ENCODE peak calls at places on chromosomes 6 and 20, in eight cellular contexts. One of them, this sample, is unnamed.

GRCh38 chr6:31168606-31169005 is 1.9 kb downstream of the POU5F1 start:
- DNase-seq in endothelial cell: no peak
- DNase-seq in fibroblast of mammary gland: no peak
- DNase-seq in right lobe of liver: no peak
- DNase-seq in stimulated activated CD4-positive, alpha-beta T cell treated with anti-CD3 and anti-CD28 coated beads, Interleukin-15, amount 100 ng/mL, for 1 hour: no peak
- DNase-seq in epithelial cell of esophagus: no peak
- DNase-seq in LNCaP clone FGC: no peak
- DNase-seq in Panc1: no peak
- DNase-seq in this sample: no peak

GRCh38 chr6:167826230-167827061 is at the start of gene AFDN:
- DNase-seq in endothelial cell: peak
- DNase-seq in fibroblast of mammary gland: no peak
- DNase-seq in epithelial cell of esophagus: peak
- DNase-seq in Panc1: no peak
- DNase-seq in stimulated activated CD4-positive, alpha-beta T cell treated with anti-CD3 and anti-CD28 coated beads, Interleukin-15, amount 100 ng/mL, for 1 hour: peak
- DNase-seq in LNCaP clone FGC: peak
- DNase-seq in right lobe of liver: peak
- DNase-seq in this sample: peak

GRCh38 chr6:141403827-141404226 is 728.9 kb upstream of the GJE1 start:
- DNase-seq in right lobe of liver: no peak
- DNase-seq in Panc1: no peak
- DNase-seq in fibroblast of mammary gland: peak
- DNase-seq in endothelial cell: no peak
- DNase-seq in stimulated activated CD4-positive, alpha-beta T cell treated with anti-CD3 and anti-CD28 coated beads, Interleukin-15, amount 100 ng/mL, for 1 hour: no peak
- DNase-seq in LNCaP clone FGC: peak
- DNase-seq in epithelial cell of esophagus: no peak
- DNase-seq in this sample: peak

GRCh38 chr6:116387374-116387773 is 16.6 kb downstream of the DSE start:
- DNase-seq in Panc1: no peak
- DNase-seq in LNCaP clone FGC: no peak
- DNase-seq in stimulated activated CD4-positive, alpha-beta T cell treated with anti-CD3 and anti-CD28 coated beads, Interleukin-15, amount 100 ng/mL, for 1 hour: no peak
- DNase-seq in epithelial cell of esophagus: peak
- DNase-seq in endothelial cell: no peak
- DNase-seq in right lobe of liver: no peak
- DNase-seq in fibroblast of mammary gland: peak
- DNase-seq in this sample: no peak

GRCh38 chr6:160348209-160348551 is at the start of gene SLC22A3:
- DNase-seq in stimulated activated CD4-positive, alpha-beta T cell treated with anti-CD3 and anti-CD28 coated beads, Interleukin-15, amount 100 ng/mL, for 1 hour: no peak
- DNase-seq in endothelial cell: peak
- DNase-seq in right lobe of liver: peak
- DNase-seq in epithelial cell of esophagus: peak
- DNase-seq in Panc1: no peak
- DNase-seq in fibroblast of mammary gland: no peak
- DNase-seq in LNCaP clone FGC: no peak
- DNase-seq in this sample: peak

GRCh38 chr6:82882363-82883033 is 183.1 kb downstream of the UBE3D start:
- DNase-seq in endothelial cell: no peak
- DNase-seq in right lobe of liver: no peak
- DNase-seq in stimulated activated CD4-positive, alpha-beta T cell treated with anti-CD3 and anti-CD28 coated beads, Interleukin-15, amount 100 ng/mL, for 1 hour: no peak
- DNase-seq in LNCaP clone FGC: peak
- DNase-seq in Panc1: no peak
- DNase-seq in fibroblast of mammary gland: no peak
- DNase-seq in epithelial cell of esophagus: no peak
- DNase-seq in this sample: peak

GRCh38 chr6:98831057-98832031 is 3.0 kb upstream of the POU3F2 start:
- DNase-seq in stimulated activated CD4-positive, alpha-beta T cell treated with anti-CD3 and anti-CD28 coated beads, Interleukin-15, amount 100 ng/mL, for 1 hour: no peak
- DNase-seq in fibroblast of mammary gland: no peak
- DNase-seq in right lobe of liver: no peak
- DNase-seq in epithelial cell of esophagus: no peak
- DNase-seq in LNCaP clone FGC: peak
- DNase-seq in Panc1: no peak
- DNase-seq in endothelial cell: peak
- DNase-seq in this sample: no peak

GRCh38 chr6:35185971-35186370 is 27.8 kb upstream of the SCUBE3 start:
- DNase-seq in LNCaP clone FGC: no peak
- DNase-seq in epithelial cell of esophagus: no peak
- DNase-seq in Panc1: no peak
- DNase-seq in endothelial cell: no peak
- DNase-seq in right lobe of liver: no peak
- DNase-seq in stimulated activated CD4-positive, alpha-beta T cell treated with anti-CD3 and anti-CD28 coated beads, Interleukin-15, amount 100 ng/mL, for 1 hour: no peak
- DNase-seq in fibroblast of mammary gland: no peak
- DNase-seq in this sample: no peak

GRCh38 chr20:50980851-50981713 is 22.5 kb downstream of the MOCS3 start:
- DNase-seq in fibroblast of mammary gland: peak
- DNase-seq in stimulated activated CD4-positive, alpha-beta T cell treated with anti-CD3 and anti-CD28 coated beads, Interleukin-15, amount 100 ng/mL, for 1 hour: peak
- DNase-seq in LNCaP clone FGC: no peak
- DNase-seq in right lobe of liver: peak
- DNase-seq in epithelial cell of esophagus: peak
- DNase-seq in endothelial cell: peak
- DNase-seq in Panc1: no peak
- DNase-seq in this sample: peak

GRCh38 chr6:56594699-56595098 is 48.0 kb downstream of the DST start:
- DNase-seq in stimulated activated CD4-positive, alpha-beta T cell treated with anti-CD3 and anti-CD28 coated beads, Interleukin-15, amount 100 ng/mL, for 1 hour: no peak
- DNase-seq in epithelial cell of esophagus: no peak
- DNase-seq in right lobe of liver: no peak
- DNase-seq in endothelial cell: no peak
- DNase-seq in LNCaP clone FGC: no peak
- DNase-seq in Panc1: no peak
- DNase-seq in fibroblast of mammary gland: no peak
- DNase-seq in this sample: no peak

GRCh38 chr6:26311012-26311384 is 54.0 kb upstream of the BTN3A2 start:
- DNase-seq in endothelial cell: no peak
- DNase-seq in LNCaP clone FGC: no peak
- DNase-seq in right lobe of liver: no peak
- DNase-seq in fibroblast of mammary gland: peak
- DNase-seq in stimulated activated CD4-positive, alpha-beta T cell treated with anti-CD3 and anti-CD28 coated beads, Interleukin-15, amount 100 ng/mL, for 1 hour: no peak
- DNase-seq in Panc1: no peak
- DNase-seq in epithelial cell of esophagus: peak
- DNase-seq in this sample: no peak

GRCh38 chr6:145539831-145540230 is 195.5 kb downstream of the EPM2A start:
- DNase-seq in LNCaP clone FGC: no peak
- DNase-seq in epithelial cell of esophagus: peak
- DNase-seq in stimulated activated CD4-positive, alpha-beta T cell treated with anti-CD3 and anti-CD28 coated beads, Interleukin-15, amount 100 ng/mL, for 1 hour: no peak
- DNase-seq in Panc1: no peak
- DNase-seq in right lobe of liver: no peak
- DNase-seq in endothelial cell: no peak
- DNase-seq in fibroblast of mammary gland: peak
- DNase-seq in this sample: no peak

GRCh38 chr20:52196845-52197244 is 5.3 kb upstream of the ZFP64 start:
- DNase-seq in stimulated activated CD4-positive, alpha-beta T cell treated with anti-CD3 and anti-CD28 coated beads, Interleukin-15, amount 100 ng/mL, for 1 hour: no peak
- DNase-seq in LNCaP clone FGC: no peak
- DNase-seq in right lobe of liver: no peak
- DNase-seq in epithelial cell of esophagus: no peak
- DNase-seq in Panc1: no peak
- DNase-seq in endothelial cell: no peak
- DNase-seq in fibroblast of mammary gland: no peak
- DNase-seq in this sample: no peak

GRCh38 chr6:126107475-126108121 is 121.3 kb downstream of the TRMT11 start:
- DNase-seq in endothelial cell: no peak
- DNase-seq in Panc1: no peak
- DNase-seq in epithelial cell of esophagus: no peak
- DNase-seq in stimulated activated CD4-positive, alpha-beta T cell treated with anti-CD3 and anti-CD28 coated beads, Interleukin-15, amount 100 ng/mL, for 1 hour: no peak
- DNase-seq in right lobe of liver: no peak
- DNase-seq in LNCaP clone FGC: peak
- DNase-seq in fibroblast of mammary gland: peak
- DNase-seq in this sample: no peak

GRCh38 chr20:48080583-48080982 is 295.3 kb upstream of the SULF2 start:
- DNase-seq in Panc1: no peak
- DNase-seq in stimulated activated CD4-positive, alpha-beta T cell treated with anti-CD3 and anti-CD28 coated beads, Interleukin-15, amount 100 ng/mL, for 1 hour: no peak
- DNase-seq in fibroblast of mammary gland: no peak
- DNase-seq in endothelial cell: no peak
- DNase-seq in right lobe of liver: no peak
- DNase-seq in LNCaP clone FGC: no peak
- DNase-seq in epithelial cell of esophagus: no peak
- DNase-seq in this sample: no peak

GRCh38 chr6:42276008-42276890 is 58.6 kb upstream of the MRPS10 start:
- DNase-seq in Panc1: no peak
- DNase-seq in right lobe of liver: no peak
- DNase-seq in LNCaP clone FGC: no peak
- DNase-seq in endothelial cell: no peak
- DNase-seq in epithelial cell of esophagus: no peak
- DNase-seq in fibroblast of mammary gland: peak
- DNase-seq in stimulated activated CD4-positive, alpha-beta T cell treated with anti-CD3 and anti-CD28 coated beads, Interleukin-15, amount 100 ng/mL, for 1 hour: no peak
- DNase-seq in this sample: peak

GRCh38 chr6:98452721-98453120 is 381.7 kb upstream of the POU3F2 start:
- DNase-seq in Panc1: no peak
- DNase-seq in fibroblast of mammary gland: no peak
- DNase-seq in LNCaP clone FGC: no peak
- DNase-seq in epithelial cell of esophagus: no peak
- DNase-seq in stimulated activated CD4-positive, alpha-beta T cell treated with anti-CD3 and anti-CD28 coated beads, Interleukin-15, amount 100 ng/mL, for 1 hour: no peak
- DNase-seq in endothelial cell: no peak
- DNase-seq in right lobe of liver: no peak
- DNase-seq in this sample: no peak

GRCh38 chr20:10513931-10514575 is 78.9 kb downstream of the SLX4IP start:
- DNase-seq in LNCaP clone FGC: no peak
- DNase-seq in right lobe of liver: no peak
- DNase-seq in epithelial cell of esophagus: no peak
- DNase-seq in fibroblast of mammary gland: peak
- DNase-seq in endothelial cell: no peak
- DNase-seq in stimulated activated CD4-positive, alpha-beta T cell treated with anti-CD3 and anti-CD28 coated beads, Interleukin-15, amount 100 ng/mL, for 1 hour: no peak
- DNase-seq in Panc1: no peak
- DNase-seq in this sample: no peak

GRCh38 chr6:105087571-105088211 is 92.1 kb downstream of the POPDC3 start:
- DNase-seq in fibroblast of mammary gland: peak
- DNase-seq in right lobe of liver: no peak
- DNase-seq in stimulated activated CD4-positive, alpha-beta T cell treated with anti-CD3 and anti-CD28 coated beads, Interleukin-15, amount 100 ng/mL, for 1 hour: no peak
- DNase-seq in endothelial cell: peak
- DNase-seq in Panc1: no peak
- DNase-seq in LNCaP clone FGC: peak
- DNase-seq in epithelial cell of esophagus: peak
- DNase-seq in this sample: peak

GRCh38 chr6:150535151-150535816 is 64.4 kb upstream of the PLEKHG1 start:
- DNase-seq in Panc1: no peak
- DNase-seq in stimulated activated CD4-positive, alpha-beta T cell treated with anti-CD3 and anti-CD28 coated beads, Interleukin-15, amount 100 ng/mL, for 1 hour: no peak
- DNase-seq in fibroblast of mammary gland: no peak
- DNase-seq in right lobe of liver: no peak
- DNase-seq in LNCaP clone FGC: no peak
- DNase-seq in endothelial cell: no peak
- DNase-seq in epithelial cell of esophagus: no peak
- DNase-seq in this sample: no peak

GRCh38 chr20:12294684-12295083 is 377.0 kb downstream of the BTBD3 start:
- DNase-seq in epithelial cell of esophagus: no peak
- DNase-seq in right lobe of liver: no peak
- DNase-seq in fibroblast of mammary gland: no peak
- DNase-seq in LNCaP clone FGC: no peak
- DNase-seq in endothelial cell: no peak
- DNase-seq in stimulated activated CD4-positive, alpha-beta T cell treated with anti-CD3 and anti-CD28 coated beads, Interleukin-15, amount 100 ng/mL, for 1 hour: no peak
- DNase-seq in Panc1: no peak
- DNase-seq in this sample: no peak

GRCh38 chr6:116451916-116452315 is 9.3 kb upstream of the CALHM6 start:
- DNase-seq in LNCaP clone FGC: no peak
- DNase-seq in endothelial cell: no peak
- DNase-seq in fibroblast of mammary gland: no peak
- DNase-seq in epithelial cell of esophagus: peak
- DNase-seq in right lobe of liver: no peak
- DNase-seq in stimulated activated CD4-positive, alpha-beta T cell treated with anti-CD3 and anti-CD28 coated beads, Interleukin-15, amount 100 ng/mL, for 1 hour: no peak
- DNase-seq in Panc1: no peak
- DNase-seq in this sample: no peak

GRCh38 chr20:48723308-48724264 is 104.2 kb downstream of the PREX1 start:
- DNase-seq in endothelial cell: no peak
- DNase-seq in LNCaP clone FGC: no peak
- DNase-seq in right lobe of liver: peak
- DNase-seq in epithelial cell of esophagus: no peak
- DNase-seq in Panc1: no peak
- DNase-seq in stimulated activated CD4-positive, alpha-beta T cell treated with anti-CD3 and anti-CD28 coated beads, Interleukin-15, amount 100 ng/mL, for 1 hour: no peak
- DNase-seq in fibroblast of mammary gland: no peak
- DNase-seq in this sample: peak

GRCh38 chr6:168061269-168062210 is 17.5 kb downstream of the FRMD1 start:
- DNase-seq in epithelial cell of esophagus: no peak
- DNase-seq in right lobe of liver: no peak
- DNase-seq in endothelial cell: no peak
- DNase-seq in Panc1: no peak
- DNase-seq in LNCaP clone FGC: peak
- DNase-seq in stimulated activated CD4-positive, alpha-beta T cell treated with anti-CD3 and anti-CD28 coated beads, Interleukin-15, amount 100 ng/mL, for 1 hour: no peak
- DNase-seq in fibroblast of mammary gland: no peak
- DNase-seq in this sample: no peak

GRCh38 chr6:137883400-137883888 is 16.4 kb downstream of the TNFAIP3 start:
- DNase-seq in epithelial cell of esophagus: no peak
- DNase-seq in fibroblast of mammary gland: peak
- DNase-seq in stimulated activated CD4-positive, alpha-beta T cell treated with anti-CD3 and anti-CD28 coated beads, Interleukin-15, amount 100 ng/mL, for 1 hour: no peak
- DNase-seq in LNCaP clone FGC: no peak
- DNase-seq in endothelial cell: no peak
- DNase-seq in Panc1: no peak
- DNase-seq in right lobe of liver: no peak
- DNase-seq in this sample: no peak

GRCh38 chr20:64244870-64245603 is 10.5 kb upstream of the PCMTD2 start:
- DNase-seq in endothelial cell: no peak
- DNase-seq in stimulated activated CD4-positive, alpha-beta T cell treated with anti-CD3 and anti-CD28 coated beads, Interleukin-15, amount 100 ng/mL, for 1 hour: no peak
- DNase-seq in right lobe of liver: peak
- DNase-seq in LNCaP clone FGC: no peak
- DNase-seq in epithelial cell of esophagus: no peak
- DNase-seq in fibroblast of mammary gland: no peak
- DNase-seq in Panc1: no peak
- DNase-seq in this sample: no peak

GRCh38 chr6:109373333-109373732 is 8.9 kb downstream of the CD164 start:
- DNase-seq in epithelial cell of esophagus: no peak
- DNase-seq in right lobe of liver: no peak
- DNase-seq in fibroblast of mammary gland: no peak
- DNase-seq in endothelial cell: no peak
- DNase-seq in Panc1: no peak
- DNase-seq in stimulated activated CD4-positive, alpha-beta T cell treated with anti-CD3 and anti-CD28 coated beads, Interleukin-15, amount 100 ng/mL, for 1 hour: no peak
- DNase-seq in LNCaP clone FGC: no peak
- DNase-seq in this sample: no peak

GRCh38 chr20:8414611-8415274 is 282.7 kb downstream of the PLCB1 start:
- DNase-seq in LNCaP clone FGC: no peak
- DNase-seq in endothelial cell: no peak
- DNase-seq in epithelial cell of esophagus: peak
- DNase-seq in right lobe of liver: no peak
- DNase-seq in stimulated activated CD4-positive, alpha-beta T cell treated with anti-CD3 and anti-CD28 coated beads, Interleukin-15, amount 100 ng/mL, for 1 hour: no peak
- DNase-seq in fibroblast of mammary gland: peak
- DNase-seq in Panc1: no peak
- DNase-seq in this sample: no peak

GRCh38 chr20:32623667-32624157 is 38.6 kb upstream of the NOL4L start:
- DNase-seq in Panc1: no peak
- DNase-seq in endothelial cell: no peak
- DNase-seq in LNCaP clone FGC: no peak
- DNase-seq in stimulated activated CD4-positive, alpha-beta T cell treated with anti-CD3 and anti-CD28 coated beads, Interleukin-15, amount 100 ng/mL, for 1 hour: no peak
- DNase-seq in right lobe of liver: no peak
- DNase-seq in fibroblast of mammary gland: no peak
- DNase-seq in epithelial cell of esophagus: no peak
- DNase-seq in this sample: no peak

GRCh38 chr6:87590417-87590880 is 514 bp downstream of the ORC3 start:
- DNase-seq in fibroblast of mammary gland: no peak
- DNase-seq in right lobe of liver: no peak
- DNase-seq in LNCaP clone FGC: no peak
- DNase-seq in endothelial cell: no peak
- DNase-seq in stimulated activated CD4-positive, alpha-beta T cell treated with anti-CD3 and anti-CD28 coated beads, Interleukin-15, amount 100 ng/mL, for 1 hour: no peak
- DNase-seq in Panc1: no peak
- DNase-seq in epithelial cell of esophagus: no peak
- DNase-seq in this sample: no peak

GRCh38 chr6:107823047-107823557 is 1.0 kb downstream of the SCML4 start:
- DNase-seq in right lobe of liver: peak
- DNase-seq in endothelial cell: no peak
- DNase-seq in LNCaP clone FGC: no peak
- DNase-seq in Panc1: no peak
- DNase-seq in epithelial cell of esophagus: no peak
- DNase-seq in stimulated activated CD4-positive, alpha-beta T cell treated with anti-CD3 and anti-CD28 coated beads, Interleukin-15, amount 100 ng/mL, for 1 hour: peak
- DNase-seq in fibroblast of mammary gland: no peak
- DNase-seq in this sample: no peak

This sample was measured in testis.